ENCODE peak calls at places on chromosomes 13 and 19, in six cellular contexts. C is activated B cell treated with CpG ODN at 0.5 μM for 24 hours, S is psoas muscle, T is mucosa of descending colon, N is AG04450, W is tibial artery. K is an unnamed sample.

GRCh38 chr19:34974631-34975030 is 10.6 kb upstream of the ZNF792 start:
- DNase-seq in W (no peak), T (no peak), N (no peak), C (no peak), S (no peak), K (no peak)

GRCh38 chr13:52884429-52884828 is 36.0 kb upstream of the PCDH8 start:
- DNase-seq in N (no peak), W (no peak), S (no peak), C (no peak), T (no peak), K (no peak)

GRCh38 chr13:45683701-45684100 is 18.4 kb upstream of the CBY2 start:
- DNase-seq in C (no peak), N (no peak), T (no peak), S (no peak), W (no peak), K (no peak)

GRCh38 chr13:85266771-85267170 is 532.4 kb downstream of the SLITRK6 start:
- DNase-seq in W (no peak), T (no peak), C (no peak), N (no peak), S (no peak), K (no peak)

GRCh38 chr19:54307389-54307788 is 5.6 kb downstream of the LILRA5 start:
- DNase-seq in T (no peak), N (no peak), S (no peak), W (no peak), C (no peak), K (no peak)

GRCh38 chr19:35860818-35861639 is 4.3 kb downstream of the KIRREL2 start:
- DNase-seq in T (no peak), C (no peak), S (no peak), W (no peak), N (no peak), K (no peak)

GRCh38 chr13:86838411-86839120 is 832.6 kb upstream of the SLITRK5 start:
- DNase-seq in W (no peak), T (no peak), S (no peak), N (no peak), C (no peak), K (no peak)

GRCh38 chr13:81487151-81487550 is 1146.2 kb upstream of the SPRY2 start:
- DNase-seq in C (no peak), W (no peak), N (no peak), T (no peak), S (no peak), K (no peak)

GRCh38 chr13:20923272-20923671 is 20.7 kb upstream of the XPO4 start:
- DNase-seq in W (peak), S (no peak), C (no peak), T (no peak), N (no peak), K (no peak)

GRCh38 chr13:42078113-42078769 is 29.8 kb downstream of the DGKH start:
- DNase-seq in T (no peak), S (no peak), W (no peak), N (no peak), C (no peak), K (no peak)
- TF ChIP-seq CTCF in T (no peak), S (no peak), W (no peak), N (no peak), C (no peak), K (no peak)

DNA sequence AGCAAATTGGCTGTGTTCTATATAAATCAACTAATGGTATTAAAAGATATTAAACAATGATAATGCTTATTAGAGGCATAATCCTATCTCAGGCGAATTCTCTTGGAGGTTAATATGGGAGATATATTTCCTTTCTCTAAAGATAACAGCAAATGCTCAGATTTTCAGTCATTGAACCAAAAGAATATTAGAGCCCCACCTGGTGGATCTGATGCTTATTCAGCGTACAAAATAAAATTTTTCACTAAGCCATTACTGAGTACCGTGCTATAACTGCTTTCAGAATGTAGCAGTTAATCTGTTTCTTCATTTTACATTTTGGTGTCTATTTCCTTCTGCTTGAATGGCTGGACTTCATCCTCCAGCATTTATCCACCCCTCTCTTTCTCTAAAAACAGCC is 143.3 kb upstream of the IPO5 start:
- DNase-seq in T (no peak), N (no peak), W (no peak), C (no peak), S (no peak), K (no peak)
- TF ChIP-seq CTCF in T (no peak), N (peak), W (peak), C (no peak), S (peak), K (no peak)

GRCh38 chr19:45908956-45909355 is 5.6 kb downstream of the NANOS2 start:
- DNase-seq in S (no peak), W (no peak), N (no peak), C (no peak), T (no peak), K (no peak)

GRCh38 chr19:45917421-45918091 is 3.0 kb upstream of the NANOS2 start:
- DNase-seq in N (no peak), S (no peak), W (no peak), C (no peak), T (no peak), K (no peak)

GRCh38 chr19:45918721-45919120 is 4.1 kb upstream of the NANOS2 start:
- DNase-seq in W (no peak), N (no peak), T (no peak), S (no peak), C (no peak), K (no peak)

GRCh38 chr19:45911291-45911690 is 3.3 kb downstream of the NANOS2 start:
- DNase-seq in C (no peak), W (no peak), T (no peak), S (no peak), N (no peak), K (no peak)

DNA sequence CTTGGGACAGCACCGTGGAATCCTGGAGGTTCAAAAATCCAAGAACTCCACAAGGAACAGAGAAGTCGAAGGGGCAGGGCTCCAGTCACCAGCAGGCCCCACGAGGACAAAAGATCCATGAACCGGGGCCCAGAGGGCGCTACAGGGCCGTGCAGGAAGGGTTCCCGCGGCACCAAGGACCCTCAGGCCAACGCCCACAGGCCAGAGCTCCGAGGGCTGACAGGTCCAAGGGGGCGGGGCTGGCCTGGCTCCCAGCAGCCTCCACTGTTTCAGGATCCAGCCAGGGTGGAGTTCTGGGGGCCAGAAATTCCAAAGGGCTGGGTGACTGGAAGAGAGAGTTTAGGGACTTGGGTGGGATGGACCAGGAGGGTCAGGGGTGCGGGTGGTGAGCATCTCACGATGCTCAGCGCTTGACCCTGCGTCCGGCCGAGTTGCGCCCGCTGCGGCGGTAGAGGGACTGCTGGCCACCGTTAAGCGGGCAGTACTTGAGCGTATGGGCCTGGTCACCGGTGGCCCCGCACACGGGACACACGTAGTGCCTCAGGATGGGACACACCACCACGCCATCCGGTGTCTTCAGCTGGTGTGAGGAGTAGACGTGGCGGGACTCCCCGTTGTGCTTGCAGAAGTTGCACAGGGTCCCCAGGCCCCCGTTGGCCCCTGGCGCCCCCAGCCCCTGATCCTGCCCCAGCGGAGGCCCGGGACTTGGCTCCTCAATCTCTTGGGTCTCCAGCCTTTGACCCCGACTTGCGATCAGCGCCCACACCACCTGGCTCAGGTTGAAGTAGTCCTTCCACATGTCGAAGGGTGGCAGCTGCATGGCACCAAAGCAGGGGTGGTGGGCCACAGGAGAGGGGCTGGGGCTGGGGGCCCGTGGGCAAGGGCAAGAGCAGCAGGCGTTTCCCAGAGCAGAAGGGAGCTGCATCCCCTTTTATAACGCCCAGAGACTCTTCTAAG is at the start of gene NANOS2:
- DNase-seq in N (no peak), C (no peak), T (no peak), S (peak), W (no peak), K (no peak)
- TF ChIP-seq CTCF in N (no peak), C (no peak), T (no peak), S (no peak), W (no peak), K (no peak)

GRCh38 chr19:13761423-13761822 is 2.9 kb upstream of the MRI1 start:
- DNase-seq in W (no peak), T (no peak), N (no peak), S (no peak), C (no peak), K (no peak)
- TF ChIP-seq CTCF in W (no peak), T (no peak), N (peak), S (no peak), C (no peak), K (no peak)

K was measured in CD14-positive monocyte.